ENCODE peak calls at places on chromosomes 13 and 19, in eight cellular contexts. One of them, this sample, is unnamed.

GRCh38 chr19:39031368-39032163 is 783 bp downstream of the FBXO27 start:
- DNase-seq in AG04450: no peak
- DNase-seq in WERI-Rb-1: peak; percentile 100
- DNase-seq in heart left ventricle: peak; percentile 77
- DNase-seq in ascending aorta: peak; percentile 67
- DNase-seq in brain microvascular endothelial cell: peak; percentile 40
- DNase-seq in gastrocnemius medialis: peak; percentile 27
- DNase-seq in right lobe of liver: peak; percentile 98
- DNase-seq in this sample: no peak

GRCh38 chr13:110640591-110641029 is 25.3 kb downstream of the NAXD start:
- DNase-seq in AG04450: no peak
- DNase-seq in gastrocnemius medialis: no peak
- DNase-seq in brain microvascular endothelial cell: peak; percentile 17
- DNase-seq in ascending aorta: no peak
- DNase-seq in heart left ventricle: peak; percentile 48
- DNase-seq in WERI-Rb-1: no peak
- DNase-seq in right lobe of liver: peak; percentile 54
- DNase-seq in this sample: no peak

GRCh38 chr19:46610413-46610775 is 9.3 kb downstream of the CALM3 start:
- DNase-seq in ascending aorta: no peak
- DNase-seq in gastrocnemius medialis: no peak
- DNase-seq in right lobe of liver: no peak
- DNase-seq in brain microvascular endothelial cell: no peak
- DNase-seq in AG04450: no peak
- DNase-seq in WERI-Rb-1: no peak
- DNase-seq in heart left ventricle: peak; percentile 6
- DNase-seq in this sample: no peak

GRCh38 chr13:114062754-114063153 is 69.7 kb downstream of the RASA3 start:
- DNase-seq in WERI-Rb-1: no peak
- DNase-seq in gastrocnemius medialis: no peak
- DNase-seq in heart left ventricle: no peak
- DNase-seq in right lobe of liver: no peak
- DNase-seq in AG04450: no peak
- DNase-seq in brain microvascular endothelial cell: no peak
- DNase-seq in ascending aorta: no peak
- DNase-seq in this sample: no peak

GRCh38 chr13:48318714-48319457 is 15.3 kb downstream of the RB1 start:
- DNase-seq in heart left ventricle: no peak
- DNase-seq in gastrocnemius medialis: no peak
- DNase-seq in AG04450: no peak
- DNase-seq in right lobe of liver: peak; percentile 29
- DNase-seq in WERI-Rb-1: no peak
- DNase-seq in brain microvascular endothelial cell: no peak
- DNase-seq in ascending aorta: no peak
- DNase-seq in this sample: no peak

GRCh38 chr19:17997969-17998826 is 9.8 kb upstream of the ARRDC2 start:
- DNase-seq in gastrocnemius medialis: no peak
- DNase-seq in AG04450: no peak
- DNase-seq in heart left ventricle: no peak
- DNase-seq in right lobe of liver: peak; percentile 39
- DNase-seq in brain microvascular endothelial cell: no peak
- DNase-seq in ascending aorta: no peak
- DNase-seq in WERI-Rb-1: no peak
- DNase-seq in this sample: no peak

GRCh38 chr19:3409346-3410064 is 43.1 kb downstream of the NFIC start:
- DNase-seq in heart left ventricle: peak; percentile 81
- DNase-seq in gastrocnemius medialis: peak; percentile 99
- DNase-seq in brain microvascular endothelial cell: no peak
- DNase-seq in WERI-Rb-1: no peak
- DNase-seq in right lobe of liver: peak; percentile 93
- DNase-seq in AG04450: no peak
- DNase-seq in ascending aorta: no peak
- DNase-seq in this sample: no peak

GRCh38 chr13:83881917-83882625 is at the start of gene SLITRK1:
- DNase-seq in WERI-Rb-1: peak; percentile 89
- DNase-seq in gastrocnemius medialis: no peak
- DNase-seq in brain microvascular endothelial cell: peak; percentile 41
- DNase-seq in ascending aorta: no peak
- DNase-seq in AG04450: peak; percentile 42
- DNase-seq in right lobe of liver: no peak
- DNase-seq in heart left ventricle: no peak
- DNase-seq in this sample: peak; percentile 4

GRCh38 chr19:17070912-17071311 is 4.3 kb downstream of the HAUS8 start:
- DNase-seq in ascending aorta: no peak
- DNase-seq in gastrocnemius medialis: no peak
- DNase-seq in WERI-Rb-1: no peak
- DNase-seq in right lobe of liver: no peak
- DNase-seq in heart left ventricle: no peak
- DNase-seq in brain microvascular endothelial cell: no peak
- DNase-seq in AG04450: no peak
- DNase-seq in this sample: no peak

GRCh38 chr19:37946132-37946531 is 39.1 kb downstream of the SIPA1L3 start:
- DNase-seq in heart left ventricle: no peak
- DNase-seq in gastrocnemius medialis: no peak
- DNase-seq in WERI-Rb-1: no peak
- DNase-seq in ascending aorta: no peak
- DNase-seq in right lobe of liver: no peak
- DNase-seq in brain microvascular endothelial cell: no peak
- DNase-seq in AG04450: no peak
- DNase-seq in this sample: no peak

GRCh38 chr13:102900193-102900608 is 54.4 kb downstream of the ERCC5 start:
- DNase-seq in heart left ventricle: no peak
- DNase-seq in brain microvascular endothelial cell: no peak
- DNase-seq in AG04450: no peak
- DNase-seq in WERI-Rb-1: no peak
- DNase-seq in gastrocnemius medialis: no peak
- DNase-seq in right lobe of liver: no peak
- DNase-seq in ascending aorta: no peak
- DNase-seq in this sample: no peak

GRCh38 chr13:36829753-36830152 is 10.7 kb downstream of the RFXAP start:
- DNase-seq in AG04450: no peak
- DNase-seq in WERI-Rb-1: no peak
- DNase-seq in ascending aorta: no peak
- DNase-seq in heart left ventricle: no peak
- DNase-seq in brain microvascular endothelial cell: no peak
- DNase-seq in right lobe of liver: no peak
- DNase-seq in gastrocnemius medialis: no peak
- DNase-seq in this sample: no peak

GRCh38 chr13:106391271-106391670 is 144.2 kb downstream of the EFNB2 start:
- DNase-seq in ascending aorta: no peak
- DNase-seq in brain microvascular endothelial cell: no peak
- DNase-seq in AG04450: no peak
- DNase-seq in heart left ventricle: no peak
- DNase-seq in right lobe of liver: no peak
- DNase-seq in WERI-Rb-1: no peak
- DNase-seq in gastrocnemius medialis: no peak
- DNase-seq in this sample: no peak

GRCh38 chr13:44651724-44652123 is 75.6 kb upstream of the TSC22D1 start:
- DNase-seq in brain microvascular endothelial cell: no peak
- DNase-seq in WERI-Rb-1: no peak
- DNase-seq in heart left ventricle: no peak
- DNase-seq in ascending aorta: no peak
- DNase-seq in right lobe of liver: no peak
- DNase-seq in AG04450: no peak
- DNase-seq in gastrocnemius medialis: no peak
- DNase-seq in this sample: no peak

GRCh38 chr13:83634601-83635000 is 247.7 kb downstream of the SLITRK1 start:
- DNase-seq in right lobe of liver: no peak
- DNase-seq in gastrocnemius medialis: no peak
- DNase-seq in ascending aorta: no peak
- DNase-seq in WERI-Rb-1: no peak
- DNase-seq in heart left ventricle: no peak
- DNase-seq in brain microvascular endothelial cell: no peak
- DNase-seq in AG04450: no peak
- DNase-seq in this sample: no peak

GRCh38 chr13:99320693-99321481 is 13.7 kb upstream of the GPR183 start:
- DNase-seq in WERI-Rb-1: no peak
- DNase-seq in brain microvascular endothelial cell: peak; percentile 89
- DNase-seq in AG04450: peak; percentile 44
- DNase-seq in right lobe of liver: no peak
- DNase-seq in ascending aorta: no peak
- DNase-seq in gastrocnemius medialis: no peak
- DNase-seq in heart left ventricle: no peak
- DNase-seq in this sample: peak; percentile 74

GRCh38 chr13:100434010-100434763 is 154.4 kb downstream of the GGACT start:
- DNase-seq in AG04450: no peak
- DNase-seq in heart left ventricle: no peak
- DNase-seq in WERI-Rb-1: no peak
- DNase-seq in right lobe of liver: no peak
- DNase-seq in gastrocnemius medialis: no peak
- DNase-seq in brain microvascular endothelial cell: peak; percentile 62
- DNase-seq in ascending aorta: no peak
- DNase-seq in this sample: no peak

GRCh38 chr19:16976471-16976870 is 50.1 kb downstream of the CPAMD8 start:
- DNase-seq in heart left ventricle: no peak
- DNase-seq in AG04450: no peak
- DNase-seq in brain microvascular endothelial cell: no peak
- DNase-seq in gastrocnemius medialis: no peak
- DNase-seq in ascending aorta: no peak
- DNase-seq in right lobe of liver: no peak
- DNase-seq in WERI-Rb-1: no peak
- DNase-seq in this sample: no peak

GRCh38 chr19:2774083-2774679 is 8.9 kb downstream of the SGTA start:
- DNase-seq in right lobe of liver: no peak
- DNase-seq in ascending aorta: no peak
- DNase-seq in brain microvascular endothelial cell: no peak
- DNase-seq in WERI-Rb-1: no peak
- DNase-seq in heart left ventricle: peak; percentile 49
- DNase-seq in gastrocnemius medialis: no peak
- DNase-seq in AG04450: no peak
- DNase-seq in this sample: no peak

GRCh38 chr13:79405501-79405830 is 589 bp downstream of the RBM26 start:
- DNase-seq in right lobe of liver: no peak
- DNase-seq in heart left ventricle: no peak
- DNase-seq in ascending aorta: no peak
- DNase-seq in brain microvascular endothelial cell: no peak
- DNase-seq in AG04450: no peak
- DNase-seq in gastrocnemius medialis: no peak
- DNase-seq in WERI-Rb-1: no peak
- DNase-seq in this sample: no peak

GRCh38 chr19:8537099-8537498 is 23.1 kb upstream of the ZNF414 start:
- DNase-seq in WERI-Rb-1: no peak
- DNase-seq in ascending aorta: no peak
- DNase-seq in right lobe of liver: no peak
- DNase-seq in gastrocnemius medialis: no peak
- DNase-seq in heart left ventricle: no peak
- DNase-seq in AG04450: no peak
- DNase-seq in brain microvascular endothelial cell: no peak
- DNase-seq in this sample: no peak

GRCh38 chr13:60562081-60562764 is 165.2 kb downstream of the TDRD3 start:
- DNase-seq in ascending aorta: no peak
- DNase-seq in right lobe of liver: no peak
- DNase-seq in brain microvascular endothelial cell: peak; percentile 54
- DNase-seq in heart left ventricle: no peak
- DNase-seq in AG04450: no peak
- DNase-seq in WERI-Rb-1: no peak
- DNase-seq in gastrocnemius medialis: no peak
- DNase-seq in this sample: no peak

DNA sequence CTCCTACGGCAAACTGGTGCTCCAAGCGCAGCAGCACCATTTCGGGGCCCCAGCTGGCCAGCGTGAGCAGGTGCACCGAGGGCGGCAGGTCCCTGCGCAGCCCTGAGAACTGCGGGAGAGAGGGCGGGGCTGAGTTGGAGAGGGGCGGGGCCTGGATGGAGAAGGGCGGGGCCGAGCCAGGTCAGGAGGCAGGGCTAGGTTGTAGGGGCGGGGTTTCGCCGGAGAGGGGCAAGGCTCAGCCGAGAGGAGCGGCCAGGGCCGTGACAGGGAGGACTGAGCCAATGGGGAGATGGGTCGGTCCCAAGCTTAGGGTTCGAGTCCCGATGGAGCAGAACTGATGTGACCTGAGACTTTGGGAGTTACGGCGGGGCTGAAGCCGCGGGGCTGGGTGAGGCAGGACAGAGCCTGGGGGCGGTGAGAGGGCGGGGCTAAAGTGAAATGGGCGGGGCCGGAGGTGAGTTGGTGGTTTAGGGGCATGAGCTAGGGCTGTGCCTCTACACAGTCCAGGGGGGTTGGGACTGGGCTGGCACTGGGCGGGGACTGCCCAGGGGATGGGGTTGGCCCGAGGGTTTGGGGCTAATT is 19.0 kb downstream of the MAN2B1 start:
- DNase-seq in right lobe of liver: peak; percentile 63
- DNase-seq in brain microvascular endothelial cell: peak; percentile 16
- DNase-seq in ascending aorta: no peak
- DNase-seq in gastrocnemius medialis: peak; percentile 21
- DNase-seq in AG04450: no peak
- DNase-seq in heart left ventricle: no peak
- DNase-seq in WERI-Rb-1: no peak
- DNase-seq in this sample: no peak
- TF ChIP-seq CTCF in right lobe of liver: no peak
- TF ChIP-seq CTCF in brain microvascular endothelial cell: no peak
- TF ChIP-seq CTCF in ascending aorta: no peak
- TF ChIP-seq CTCF in gastrocnemius medialis: no peak
- TF ChIP-seq CTCF in AG04450: no peak
- TF ChIP-seq CTCF in heart left ventricle: no peak
- TF ChIP-seq CTCF in WERI-Rb-1: no peak
- TF ChIP-seq CTCF in this sample: no peak

GRCh38 chr13:33075996-33076395 is 59.8 kb downstream of the KL start:
- DNase-seq in ascending aorta: no peak
- DNase-seq in heart left ventricle: no peak
- DNase-seq in AG04450: no peak
- DNase-seq in brain microvascular endothelial cell: no peak
- DNase-seq in WERI-Rb-1: no peak
- DNase-seq in right lobe of liver: no peak
- DNase-seq in gastrocnemius medialis: no peak
- DNase-seq in this sample: no peak
- H3K4me3 ChIP-seq in ascending aorta: no peak overlapping the region
- H3K4me3 ChIP-seq in heart left ventricle: no peak overlapping the region
- H3K4me3 ChIP-seq in AG04450: no peak overlapping the region
- H3K4me3 ChIP-seq in brain microvascular endothelial cell: no peak overlapping the region
- H3K4me3 ChIP-seq in WERI-Rb-1: no peak overlapping the region
- H3K4me3 ChIP-seq in right lobe of liver: no peak overlapping the region
- H3K4me3 ChIP-seq in gastrocnemius medialis: no peak overlapping the region
- H3K4me3 ChIP-seq in this sample: no peak overlapping the region

GRCh38 chr19:55209430-55210119 is at the start of gene PTPRH:
- DNase-seq in gastrocnemius medialis: no peak
- DNase-seq in brain microvascular endothelial cell: no peak
- DNase-seq in ascending aorta: no peak
- DNase-seq in right lobe of liver: peak; percentile 57
- DNase-seq in heart left ventricle: no peak
- DNase-seq in WERI-Rb-1: no peak
- DNase-seq in AG04450: no peak
- DNase-seq in this sample: no peak
- TF ChIP-seq CTCF in gastrocnemius medialis: no peak
- TF ChIP-seq CTCF in brain microvascular endothelial cell: no peak
- TF ChIP-seq CTCF in ascending aorta: no peak
- TF ChIP-seq CTCF in right lobe of liver: no peak
- TF ChIP-seq CTCF in heart left ventricle: no peak
- TF ChIP-seq CTCF in WERI-Rb-1: no peak
- TF ChIP-seq CTCF in AG04450: no peak
- TF ChIP-seq CTCF in this sample: no peak

DNA sequence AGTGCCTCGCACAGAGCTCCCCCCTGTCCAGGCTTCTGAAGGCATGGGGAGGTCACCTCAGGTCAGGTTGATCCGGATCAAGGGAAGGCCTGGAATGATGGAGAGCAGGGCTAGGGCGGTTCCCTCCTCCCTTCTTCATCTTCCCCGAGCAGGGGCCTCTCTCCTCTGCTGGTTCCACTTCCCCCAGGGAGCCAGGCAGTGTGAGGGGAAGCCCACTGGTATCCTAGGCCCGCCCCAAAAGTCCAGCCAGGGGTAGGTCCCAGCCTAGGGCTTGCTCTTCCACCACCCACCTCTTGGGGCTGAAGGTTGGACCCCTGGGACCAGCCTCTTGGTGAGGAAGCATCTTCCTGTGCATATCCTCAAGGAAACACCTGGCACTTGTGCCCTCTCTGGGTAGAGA is 16.4 kb upstream of the PRR19 start:
- DNase-seq in right lobe of liver: peak; percentile 30
- DNase-seq in ascending aorta: no peak
- DNase-seq in WERI-Rb-1: peak; percentile 71
- DNase-seq in gastrocnemius medialis: no peak
- DNase-seq in brain microvascular endothelial cell: no peak
- DNase-seq in AG04450: no peak
- DNase-seq in heart left ventricle: no peak
- DNase-seq in this sample: no peak
- H3K4me3 ChIP-seq in right lobe of liver: no peak overlapping the region
- H3K4me3 ChIP-seq in ascending aorta: peak overlapping the region; percentile 85
- H3K4me3 ChIP-seq in WERI-Rb-1: peak overlapping the region; percentile 87
- H3K4me3 ChIP-seq in gastrocnemius medialis: no peak overlapping the region
- H3K4me3 ChIP-seq in brain microvascular endothelial cell: no peak overlapping the region
- H3K4me3 ChIP-seq in AG04450: peak overlapping the region; percentile 76
- H3K4me3 ChIP-seq in heart left ventricle: no peak overlapping the region
- H3K4me3 ChIP-seq in this sample: peak overlapping the region; percentile 66

This sample was measured in HFF-Myc.